ENCODE peak calls at places on chromosomes 13 and 19, in four cellular contexts. H is prostate gland, U is psoas muscle, B is IMR-90. X is an unnamed sample. For H3K4me1, the result is how much of the 10 kb centered on the place peaks cover.

GRCh38 chr19:55661826-55662225 is 7.0 kb downstream of the U2AF2 start:
- DNase-seq in B (no peak), U (no peak), H (no peak), X (no peak)

GRCh38 chr13:43985437-43986051 is 105.8 kb downstream of the LACC1 start:
- DNase-seq in B (no peak), U (no peak), H (no peak), X (no peak)

GRCh38 chr19:54133312-54133956 is 4.1 kb upstream of the CNOT3 start:
- DNase-seq in U (no peak), H (no peak), B (no peak), X (no peak)

GRCh38 chr19:40465025-40465780 is at the start of gene BLVRB:
- DNase-seq in H (no peak), B (peak), U (no peak), X (no peak)

GRCh38 chr13:67118277-67118676 is 111.9 kb downstream of the PCDH9 start:
- DNase-seq in H (no peak), B (no peak), U (no peak), X (no peak)

GRCh38 chr13:33690321-33690720 is 127.6 kb upstream of the RFC3 start:
- DNase-seq in B (no peak), H (no peak), U (no peak), X (no peak)

GRCh38 chr13:30105381-30105780 is 202.0 kb downstream of the KATNAL1 start:
- DNase-seq in H (no peak), U (no peak), B (no peak), X (peak)

GRCh38 chr13:49235856-49236431 is 11.8 kb upstream of the CDADC1 start:
- DNase-seq in H (no peak), B (no peak), U (no peak), X (no peak)

GRCh38 chr19:3667766-3668165 is 32.5 kb downstream of the PIP5K1C start:
- DNase-seq in U (no peak), H (no peak), B (no peak), X (no peak)

GRCh38 chr13:114067886-114068722 is 64.3 kb downstream of the RASA3 start:
- DNase-seq in B (no peak), H (no peak), U (no peak), X (peak)

GRCh38 chr13:112767506-112768471 is 78.0 kb downstream of the ATP11A start:
- DNase-seq in U (peak), H (no peak), B (no peak), X (no peak)

GRCh38 chr13:63288576-63288975 is 1872.9 kb upstream of the PCDH20 start:
- DNase-seq in H (no peak), B (peak), U (no peak), X (no peak)

GRCh38 chr19:4120531-4120930 is 3.4 kb downstream of the MAP2K2 start:
- DNase-seq in H (no peak), U (no peak), B (peak), X (no peak)

GRCh38 chr19:31450696-31451095 is 101.5 kb upstream of the TSHZ3 start:
- DNase-seq in B (no peak), H (no peak), U (no peak), X (no peak)

GRCh38 chr19:45179063-45179847 is 671 bp downstream of the BLOC1S3 start:
- DNase-seq in H (no peak), U (peak), B (peak), X (no peak)

GRCh38 chr19:44745386-44745831 is 3.1 kb upstream of the BCL3 start:
- DNase-seq in U (peak), H (peak), B (peak), X (peak)

GRCh38 chr19:5828661-5829566 is 10.6 kb downstream of the FUT6 start:
- DNase-seq in B (no peak), H (no peak), U (no peak), X (no peak)

GRCh38 chr13:31894931-31895330 is 136.6 kb upstream of the FRY start:
- DNase-seq in H (no peak), B (no peak), U (no peak), X (no peak)

GRCh38 chr13:27022571-27023311 is 148.9 kb downstream of the USP12 start:
- DNase-seq in B (peak), H (peak), U (no peak), X (no peak)

GRCh38 chr13:74919914-74920313 is 562.1 kb downstream of the TBC1D4 start:
- DNase-seq in U (no peak), B (no peak), H (no peak), X (no peak)

GRCh38 chr13:41117859-41118258 is 14.7 kb downstream of the KBTBD6 start:
- DNase-seq in H (no peak), U (no peak), B (no peak), X (no peak)

GRCh38 chr13:109859898-109860297 is 73.5 kb upstream of the IRS2 start:
- DNase-seq in B (no peak), U (no peak), H (no peak), X (no peak)

GRCh38 chr13:24038846-24039330 is 121.6 kb upstream of the SPATA13 start:
- DNase-seq in H (peak), B (peak), U (no peak), X (no peak)

GRCh38 chr19:5891938-5892771 is 11.4 kb downstream of the NDUFA11 start:
- DNase-seq in B (peak), U (no peak), H (no peak), X (no peak)

GRCh38 chr19:40219721-40220276 is 1.6 kb upstream of the TTC9B start:
- DNase-seq in B (peak), U (no peak), H (no peak), X (no peak)

GRCh38 chr13:46983881-46984280 is 87.0 kb upstream of the HTR2A start:
- DNase-seq in B (peak), U (no peak), H (no peak), X (no peak)

GRCh38 chr13:53250272-53250875 is 221.8 kb downstream of the OLFM4 start:
- DNase-seq in B (peak), U (no peak), H (peak), X (no peak)

GRCh38 chr19:51387924-51388389 is at the start of gene LIM2:
- DNase-seq in U (no peak), H (no peak), B (no peak), X (no peak)

DNA sequence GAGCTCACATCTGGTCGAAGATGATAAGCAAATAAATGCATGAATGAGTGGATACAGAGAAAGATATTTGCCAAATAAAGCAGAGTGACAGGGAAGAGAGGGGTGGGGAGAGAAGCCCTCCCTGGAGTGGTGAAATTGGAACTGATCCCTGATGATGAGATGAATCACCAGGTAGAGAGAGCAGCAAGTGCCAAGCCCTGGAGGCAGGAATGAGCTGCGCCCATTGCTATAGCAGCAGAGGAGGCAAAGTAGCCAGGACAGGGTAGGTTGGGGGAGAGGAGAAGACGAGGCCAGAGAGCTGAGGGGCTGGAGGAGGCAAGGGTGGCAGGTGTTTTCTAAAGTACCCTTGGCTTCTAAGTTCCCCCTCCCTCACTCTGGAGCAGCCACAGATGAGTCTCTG is 13.7 kb downstream of the FXYD5 start:
- DNase-seq in B (no peak), H (no peak), U (no peak), X (no peak)
- TF ChIP-seq CTCF in B (no peak), H (no peak), U (no peak), X (no peak)

DNA sequence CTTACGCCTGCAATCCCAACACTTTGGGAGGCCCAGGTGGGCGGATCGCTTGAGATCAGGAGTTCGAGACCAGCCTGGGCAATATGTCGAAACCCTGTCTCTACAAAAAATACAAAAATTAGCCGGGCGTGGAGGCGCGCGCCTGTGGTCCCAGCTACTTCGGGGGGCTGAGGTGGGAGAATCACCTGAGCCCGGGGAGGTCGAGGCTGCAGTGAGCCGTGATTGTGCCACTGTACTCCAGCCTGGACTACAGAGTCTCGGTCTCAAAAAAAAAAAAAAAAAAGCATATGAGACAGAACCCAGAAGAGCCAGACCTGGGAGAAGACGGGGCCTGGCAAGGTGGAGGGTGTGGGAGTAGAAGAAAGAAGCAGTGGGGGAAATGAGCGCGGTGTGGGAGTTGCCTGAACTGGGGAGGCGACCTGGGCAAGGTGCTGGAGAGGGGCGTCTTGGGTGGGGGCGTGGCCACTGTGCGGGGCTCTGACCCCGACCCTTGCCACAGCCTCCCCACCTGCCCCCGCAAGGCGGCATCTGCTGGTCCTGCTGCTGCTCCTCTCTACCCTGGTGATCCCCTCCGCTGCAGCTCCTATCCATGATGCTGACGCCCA is 508 bp downstream of the DKKL1 start:
- DNase-seq in U (no peak), H (no peak), B (no peak), X (no peak)
- H3K4me3 ChIP-seq in U (peak), H (peak), B (peak), X (peak)

GRCh38 chr19:1275976-1276619 is 768 bp downstream of the FAM174C start:
- DNase-seq in B (no peak), H (peak), U (no peak), X (no peak)
- H3K4me1 ChIP-seq in B (under half), H (under half), U (under half), X (under half)

GRCh38 chr13:98032168-98032567 is 78.7 kb downstream of the IPO5 start:
- DNase-seq in H (no peak), B (no peak), U (no peak), X (no peak)

GRCh38 chr13:98035373-98035772 is 81.9 kb downstream of the IPO5 start:
- DNase-seq in H (no peak), U (no peak), B (no peak), X (no peak)

GRCh38 chr13:98039261-98039660 is 85.8 kb downstream of the IPO5 start:
- DNase-seq in B (no peak), U (no peak), H (no peak), X (no peak)

GRCh38 chr13:98033277-98034247 is 80.1 kb downstream of the IPO5 start:
- DNase-seq in B (peak), H (peak), U (no peak), X (peak)
- TF ChIP-seq CTCF in B (peak), H (no peak), U (no peak), X (peak)